ENCODE peak calls at places on chromosomes 13 and 19, in six cellular contexts. H is mesendoderm, E is substantia nigra, D is B cell, Y is hypothalamus, J is ovary. P is an unnamed sample.

GRCh38 chr13:97226788-97227627 is 4.9 kb downstream of the MBNL2 start:
- DNase-seq in H (peak), E (no peak), D (peak), Y (no peak), J (no peak), P (peak)

GRCh38 chr13:42925626-42926025 is 66.4 kb downstream of the EPSTI1 start:
- DNase-seq in H (no peak), E (no peak), D (no peak), Y (no peak), J (no peak), P (no peak)

GRCh38 chr19:47094557-47095517 is 18.7 kb downstream of the ZC3H4 start:
- DNase-seq in H (no peak), E (no peak), D (no peak), Y (no peak), J (peak), P (no peak)

GRCh38 chr13:112699318-112699918 is 9.6 kb downstream of the ATP11A start:
- DNase-seq in H (no peak), E (no peak), D (no peak), Y (no peak), J (no peak), P (no peak)

GRCh38 chr19:7470540-7471305 is 18.1 kb downstream of the PEX11G start:
- DNase-seq in H (no peak), E (no peak), D (no peak), Y (no peak), J (no peak), P (no peak)

GRCh38 chr13:25971077-25971476 is 80.7 kb downstream of the SHISA2 start:
- DNase-seq in H (peak), E (no peak), D (no peak), Y (no peak), J (no peak), P (no peak)

GRCh38 chr13:33186851-33187250 is 98.7 kb downstream of the STARD13 start:
- DNase-seq in H (peak), E (no peak), D (no peak), Y (no peak), J (no peak), P (no peak)

GRCh38 chr13:113562085-113562749 is 22.3 kb upstream of the TFDP1 start:
- DNase-seq in H (peak), E (peak), D (peak), Y (no peak), J (peak), P (peak)

GRCh38 chr19:41323430-41324125 is 13.6 kb downstream of the CCDC97 start:
- DNase-seq in H (peak), E (no peak), D (no peak), Y (no peak), J (peak), P (peak)

GRCh38 chr19:19628499-19629134 is 597 bp upstream of the LPAR2 start:
- DNase-seq in H (peak), E (no peak), D (peak), Y (no peak), J (peak), P (peak)

GRCh38 chr13:31944262-31945160 is 87.1 kb upstream of the FRY start:
- DNase-seq in H (no peak), E (no peak), D (no peak), Y (no peak), J (no peak), P (no peak)

GRCh38 chr13:96299235-96299634 is 209.3 kb downstream of the HS6ST3 start:
- DNase-seq in H (peak), E (no peak), D (no peak), Y (no peak), J (no peak), P (no peak)

GRCh38 chr19:54552913-54553310 is 20.7 kb upstream of the LILRA2 start:
- DNase-seq in H (no peak), E (no peak), D (no peak), Y (no peak), J (no peak), P (no peak)

GRCh38 chr13:35747594-35747993 is 271.1 kb upstream of the MAB21L1 start:
- DNase-seq in H (no peak), E (no peak), D (no peak), Y (no peak), J (no peak), P (no peak)

GRCh38 chr13:110430391-110431338 is 123.6 kb downstream of the COL4A2 start:
- DNase-seq in H (no peak), E (no peak), D (no peak), Y (no peak), J (no peak), P (no peak)

GRCh38 chr19:49564616-49565045 is 15.7 kb downstream of the NOSIP start:
- DNase-seq in H (no peak), E (no peak), D (no peak), Y (no peak), J (no peak), P (no peak)

GRCh38 chr19:39843919-39844793 is 2.0 kb downstream of the FBL start:
- DNase-seq in H (peak), E (no peak), D (peak), Y (no peak), J (no peak), P (no peak)

GRCh38 chr13:98458431-98458830 is 118.5 kb downstream of the STK24 start:
- DNase-seq in H (no peak), E (no peak), D (no peak), Y (no peak), J (no peak), P (no peak)

GRCh38 chr13:40692946-40693345 is 26.5 kb upstream of the FOXO1 start:
- DNase-seq in H (no peak), E (no peak), D (no peak), Y (no peak), J (no peak), P (no peak)

GRCh38 chr13:92126399-92126798 is 728.0 kb downstream of the GPC5 start:
- DNase-seq in H (no peak), E (no peak), D (no peak), Y (no peak), J (no peak), P (no peak)